ENCODE peak calls at places on chromosomes 6 and 20, in six cellular contexts. One of them, this sample, is unnamed.

GRCh38 chr6:110221738-110222137 is 41.5 kb downstream of the CDC40 start:
- DNase-seq in OCI-LY7: no peak
- DNase-seq in CD8-positive, alpha-beta T cell: no peak
- DNase-seq in upper lobe of right lung: no peak
- DNase-seq in choroid plexus epithelial cell: peak
- DNase-seq in AG09309: peak
- DNase-seq in this sample: no peak

GRCh38 chr20:1664911-1665310 is 7.3 kb upstream of the SIRPG start:
- DNase-seq in choroid plexus epithelial cell: no peak
- DNase-seq in upper lobe of right lung: no peak
- DNase-seq in OCI-LY7: no peak
- DNase-seq in CD8-positive, alpha-beta T cell: peak
- DNase-seq in AG09309: no peak
- DNase-seq in this sample: peak

GRCh38 chr6:169008641-169009040 is 245.0 kb downstream of the THBS2 start:
- DNase-seq in upper lobe of right lung: no peak
- DNase-seq in OCI-LY7: no peak
- DNase-seq in choroid plexus epithelial cell: peak
- DNase-seq in AG09309: no peak
- DNase-seq in CD8-positive, alpha-beta T cell: no peak
- DNase-seq in this sample: no peak

GRCh38 chr6:154932562-154933027 is 62.5 kb upstream of the TIAM2 start:
- DNase-seq in OCI-LY7: no peak
- DNase-seq in AG09309: peak
- DNase-seq in CD8-positive, alpha-beta T cell: no peak
- DNase-seq in choroid plexus epithelial cell: peak
- DNase-seq in upper lobe of right lung: no peak
- DNase-seq in this sample: no peak

GRCh38 chr6:135191508-135192255 is 10.6 kb downstream of the MYB start:
- DNase-seq in OCI-LY7: peak
- DNase-seq in CD8-positive, alpha-beta T cell: no peak
- DNase-seq in choroid plexus epithelial cell: no peak
- DNase-seq in AG09309: no peak
- DNase-seq in upper lobe of right lung: no peak
- DNase-seq in this sample: no peak

GRCh38 chr6:157944983-157945931 is 36.4 kb upstream of the SYNJ2 start:
- DNase-seq in AG09309: no peak
- DNase-seq in CD8-positive, alpha-beta T cell: no peak
- DNase-seq in OCI-LY7: no peak
- DNase-seq in upper lobe of right lung: no peak
- DNase-seq in choroid plexus epithelial cell: peak
- DNase-seq in this sample: no peak

GRCh38 chr20:52972965-52973819 is 1.0 kb downstream of the TSHZ2 start:
- DNase-seq in choroid plexus epithelial cell: no peak
- DNase-seq in AG09309: no peak
- DNase-seq in OCI-LY7: no peak
- DNase-seq in upper lobe of right lung: no peak
- DNase-seq in CD8-positive, alpha-beta T cell: peak
- DNase-seq in this sample: no peak

GRCh38 chr6:91681341-91681740 is 1094.5 kb upstream of the MAP3K7 start:
- DNase-seq in OCI-LY7: no peak
- DNase-seq in CD8-positive, alpha-beta T cell: no peak
- DNase-seq in AG09309: no peak
- DNase-seq in upper lobe of right lung: no peak
- DNase-seq in choroid plexus epithelial cell: no peak
- DNase-seq in this sample: no peak

GRCh38 chr20:13363473-13363872 is 142.4 kb downstream of the ISM1 start:
- DNase-seq in choroid plexus epithelial cell: no peak
- DNase-seq in OCI-LY7: no peak
- DNase-seq in CD8-positive, alpha-beta T cell: no peak
- DNase-seq in upper lobe of right lung: no peak
- DNase-seq in AG09309: no peak
- DNase-seq in this sample: no peak

GRCh38 chr6:163490826-163491577 is 76.5 kb downstream of the QKI start:
- DNase-seq in choroid plexus epithelial cell: peak
- DNase-seq in AG09309: no peak
- DNase-seq in OCI-LY7: no peak
- DNase-seq in CD8-positive, alpha-beta T cell: no peak
- DNase-seq in upper lobe of right lung: peak
- DNase-seq in this sample: peak

GRCh38 chr6:147297663-147298313 is 93.6 kb downstream of the STXBP5 start:
- DNase-seq in CD8-positive, alpha-beta T cell: no peak
- DNase-seq in upper lobe of right lung: no peak
- DNase-seq in AG09309: no peak
- DNase-seq in OCI-LY7: no peak
- DNase-seq in choroid plexus epithelial cell: no peak
- DNase-seq in this sample: no peak

GRCh38 chr20:53707341-53708102 is 113.9 kb upstream of the ZNF217 start:
- DNase-seq in OCI-LY7: peak
- DNase-seq in AG09309: no peak
- DNase-seq in choroid plexus epithelial cell: peak
- DNase-seq in upper lobe of right lung: no peak
- DNase-seq in CD8-positive, alpha-beta T cell: no peak
- DNase-seq in this sample: peak

GRCh38 chr6:37535701-37536461 is 36.2 kb upstream of the CCDC167 start:
- DNase-seq in CD8-positive, alpha-beta T cell: peak
- DNase-seq in choroid plexus epithelial cell: no peak
- DNase-seq in upper lobe of right lung: no peak
- DNase-seq in OCI-LY7: peak
- DNase-seq in AG09309: no peak
- DNase-seq in this sample: no peak

GRCh38 chr6:39266375-39266774 is 37.1 kb upstream of the KCNK5 start:
- DNase-seq in OCI-LY7: no peak
- DNase-seq in CD8-positive, alpha-beta T cell: no peak
- DNase-seq in upper lobe of right lung: no peak
- DNase-seq in AG09309: no peak
- DNase-seq in choroid plexus epithelial cell: no peak
- DNase-seq in this sample: no peak

GRCh38 chr6:137765044-137765443 is 102.0 kb upstream of the TNFAIP3 start:
- DNase-seq in CD8-positive, alpha-beta T cell: no peak
- DNase-seq in choroid plexus epithelial cell: no peak
- DNase-seq in AG09309: no peak
- DNase-seq in upper lobe of right lung: no peak
- DNase-seq in OCI-LY7: no peak
- DNase-seq in this sample: no peak

GRCh38 chr6:150252714-150253444 is 110.0 kb downstream of the PPP1R14C start:
- DNase-seq in CD8-positive, alpha-beta T cell: no peak
- DNase-seq in OCI-LY7: no peak
- DNase-seq in choroid plexus epithelial cell: no peak
- DNase-seq in AG09309: no peak
- DNase-seq in upper lobe of right lung: no peak
- DNase-seq in this sample: no peak

GRCh38 chr6:167685654-167686053 is 141.1 kb upstream of the AFDN start:
- DNase-seq in OCI-LY7: no peak
- DNase-seq in upper lobe of right lung: no peak
- DNase-seq in AG09309: no peak
- DNase-seq in choroid plexus epithelial cell: no peak
- DNase-seq in CD8-positive, alpha-beta T cell: no peak
- DNase-seq in this sample: no peak
- H3K4me3 ChIP-seq in OCI-LY7: no peak
- H3K4me3 ChIP-seq in upper lobe of right lung: no peak
- H3K4me3 ChIP-seq in AG09309: no peak
- H3K4me3 ChIP-seq in choroid plexus epithelial cell: no peak
- H3K4me3 ChIP-seq in CD8-positive, alpha-beta T cell: no peak
- H3K4me3 ChIP-seq in this sample: no peak

GRCh38 chr20:45341939-45342862 is 6.0 kb downstream of the SDC4 start:
- DNase-seq in OCI-LY7: no peak
- DNase-seq in AG09309: no peak
- DNase-seq in choroid plexus epithelial cell: peak
- DNase-seq in upper lobe of right lung: peak
- DNase-seq in CD8-positive, alpha-beta T cell: no peak
- DNase-seq in this sample: no peak
- H3K4me3 ChIP-seq in OCI-LY7: no peak
- H3K4me3 ChIP-seq in AG09309: peak
- H3K4me3 ChIP-seq in choroid plexus epithelial cell: peak
- H3K4me3 ChIP-seq in upper lobe of right lung: peak
- H3K4me3 ChIP-seq in CD8-positive, alpha-beta T cell: no peak
- H3K4me3 ChIP-seq in this sample: no peak

GRCh38 chr20:58075565-58075964 is 152.9 kb downstream of the ANKRD60 start:
- DNase-seq in OCI-LY7: no peak
- DNase-seq in choroid plexus epithelial cell: no peak
- DNase-seq in CD8-positive, alpha-beta T cell: no peak
- DNase-seq in AG09309: no peak
- DNase-seq in upper lobe of right lung: no peak
- DNase-seq in this sample: no peak
- H3K4me3 ChIP-seq in OCI-LY7: no peak
- H3K4me3 ChIP-seq in choroid plexus epithelial cell: no peak
- H3K4me3 ChIP-seq in CD8-positive, alpha-beta T cell: no peak
- H3K4me3 ChIP-seq in AG09309: no peak
- H3K4me3 ChIP-seq in upper lobe of right lung: no peak
- H3K4me3 ChIP-seq in this sample: no peak

DNA sequence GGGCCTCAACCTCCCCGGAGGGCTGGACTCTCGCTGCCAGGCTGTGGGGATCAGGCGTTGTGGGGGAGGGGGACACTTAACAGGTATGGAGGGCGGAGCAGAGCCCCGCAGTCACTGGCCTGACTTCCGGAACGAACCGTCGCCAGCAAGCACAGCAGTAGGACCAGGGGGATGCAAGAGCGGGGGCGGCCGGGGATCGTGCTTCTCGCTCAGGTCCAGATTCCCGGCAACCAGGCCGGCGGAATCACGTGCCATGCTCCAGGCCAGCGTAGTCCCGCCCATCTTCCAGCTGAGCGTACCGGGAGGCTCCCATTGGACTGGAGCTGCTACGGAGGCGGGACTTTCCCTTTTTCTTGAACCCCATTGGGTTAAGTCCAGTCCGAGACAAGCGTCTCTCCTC is 10.0 kb upstream of the POU5F1 start:
- DNase-seq in AG09309: peak
- DNase-seq in choroid plexus epithelial cell: peak
- DNase-seq in CD8-positive, alpha-beta T cell: peak
- DNase-seq in OCI-LY7: peak
- DNase-seq in upper lobe of right lung: peak
- DNase-seq in this sample: no peak
- H3K4me3 ChIP-seq in AG09309: peak
- H3K4me3 ChIP-seq in choroid plexus epithelial cell: peak
- H3K4me3 ChIP-seq in CD8-positive, alpha-beta T cell: peak
- H3K4me3 ChIP-seq in OCI-LY7: peak
- H3K4me3 ChIP-seq in upper lobe of right lung: peak
- H3K4me3 ChIP-seq in this sample: no peak

GRCh38 chr6:111793711-111794111 is 79.5 kb downstream of the FYN start:
- DNase-seq in upper lobe of right lung: no peak
- DNase-seq in AG09309: no peak
- DNase-seq in choroid plexus epithelial cell: no peak
- DNase-seq in OCI-LY7: no peak
- DNase-seq in CD8-positive, alpha-beta T cell: peak
- DNase-seq in this sample: no peak
- H3K4me3 ChIP-seq in upper lobe of right lung: peak
- H3K4me3 ChIP-seq in AG09309: no peak
- H3K4me3 ChIP-seq in choroid plexus epithelial cell: no peak
- H3K4me3 ChIP-seq in OCI-LY7: no peak
- H3K4me3 ChIP-seq in CD8-positive, alpha-beta T cell: peak
- H3K4me3 ChIP-seq in this sample: no peak

GRCh38 chr20:17969276-17969883 is 562 bp downstream of the MGME1 start:
- DNase-seq in upper lobe of right lung: no peak
- DNase-seq in AG09309: no peak
- DNase-seq in CD8-positive, alpha-beta T cell: no peak
- DNase-seq in OCI-LY7: peak
- DNase-seq in choroid plexus epithelial cell: peak
- DNase-seq in this sample: no peak
- H3K4me3 ChIP-seq in upper lobe of right lung: peak
- H3K4me3 ChIP-seq in AG09309: peak
- H3K4me3 ChIP-seq in CD8-positive, alpha-beta T cell: peak
- H3K4me3 ChIP-seq in OCI-LY7: peak
- H3K4me3 ChIP-seq in choroid plexus epithelial cell: peak
- H3K4me3 ChIP-seq in this sample: peak

GRCh38 chr6:145633981-145634627 is 101.2 kb downstream of the EPM2A start:
- DNase-seq in CD8-positive, alpha-beta T cell: peak
- DNase-seq in OCI-LY7: peak
- DNase-seq in AG09309: peak
- DNase-seq in choroid plexus epithelial cell: peak
- DNase-seq in upper lobe of right lung: peak
- DNase-seq in this sample: peak
- H3K4me3 ChIP-seq in CD8-positive, alpha-beta T cell: no peak
- H3K4me3 ChIP-seq in OCI-LY7: no peak
- H3K4me3 ChIP-seq in AG09309: no peak
- H3K4me3 ChIP-seq in choroid plexus epithelial cell: no peak
- H3K4me3 ChIP-seq in upper lobe of right lung: no peak
- H3K4me3 ChIP-seq in this sample: no peak

This sample was measured in Jurkat, Clone E6-1.